ENCODE peak calls at places on chromosomes 1 and 21, in four cellular contexts. One of them, this sample, is unnamed.

GRCh38 chr1:216805233-216805632 is 82.0 kb upstream of the ESRRG start:
- DNase-seq in H1: no peak
- DNase-seq in SK-N-SH: no peak
- DNase-seq in K562: no peak
- DNase-seq in this sample: no peak

GRCh38 chr1:209103135-209103534 is 480.4 kb upstream of the CAMK1G start:
- DNase-seq in H1: no peak
- DNase-seq in SK-N-SH: no peak
- DNase-seq in K562: no peak
- DNase-seq in this sample: peak; percentile 55

GRCh38 chr1:46179138-46180081 is 3.1 kb upstream of the P3R3URF start:
- DNase-seq in H1: peak; percentile 44
- DNase-seq in SK-N-SH: peak; percentile 92
- DNase-seq in K562: peak; percentile 91
- DNase-seq in this sample: no peak

GRCh38 chr1:48294656-48295055 is 72.1 kb downstream of the SLC5A9 start:
- DNase-seq in H1: no peak
- DNase-seq in SK-N-SH: no peak
- DNase-seq in K562: no peak
- DNase-seq in this sample: no peak

GRCh38 chr1:234720709-234721436 is 110.9 kb upstream of the IRF2BP2 start:
- DNase-seq in H1: no peak
- DNase-seq in SK-N-SH: no peak
- DNase-seq in K562: no peak
- DNase-seq in this sample: no peak

GRCh38 chr1:47763456-47764171 is 233.6 kb downstream of the TRABD2B start:
- DNase-seq in H1: no peak
- DNase-seq in SK-N-SH: no peak
- DNase-seq in K562: no peak
- DNase-seq in this sample: no peak

GRCh38 chr1:223141021-223141420 is 2.0 kb downstream of the TLR5 start:
- DNase-seq in H1: no peak
- DNase-seq in SK-N-SH: no peak
- DNase-seq in K562: no peak
- DNase-seq in this sample: no peak

GRCh38 chr1:200888349-200888838 is 6.3 kb upstream of the INAVA start:
- DNase-seq in H1: no peak
- DNase-seq in SK-N-SH: no peak
- DNase-seq in K562: no peak
- DNase-seq in this sample: peak; percentile 85

GRCh38 chr1:1229770-1230169 is 2.0 kb downstream of the SDF4 start:
- DNase-seq in H1: no peak
- DNase-seq in SK-N-SH: no peak
- DNase-seq in K562: no peak
- DNase-seq in this sample: no peak

GRCh38 chr1:14055442-14056225 is 355.6 kb downstream of the PRDM2 start:
- DNase-seq in H1: no peak
- DNase-seq in SK-N-SH: no peak
- DNase-seq in K562: no peak
- DNase-seq in this sample: no peak

GRCh38 chr1:102742426-102742825 is 365.9 kb downstream of the COL11A1 start:
- DNase-seq in H1: no peak
- DNase-seq in SK-N-SH: no peak
- DNase-seq in K562: no peak
- DNase-seq in this sample: no peak

GRCh38 chr21:38326429-38326828 is 69.6 kb downstream of the KCNJ15 start:
- DNase-seq in H1: no peak
- DNase-seq in SK-N-SH: no peak
- DNase-seq in K562: no peak
- DNase-seq in this sample: no peak

GRCh38 chr1:17307946-17308345 is at the start of gene PADI4:
- DNase-seq in H1: no peak
- DNase-seq in SK-N-SH: no peak
- DNase-seq in K562: peak; percentile 78
- DNase-seq in this sample: no peak

GRCh38 chr1:247228133-247228532 is 27.7 kb upstream of the VN1R5 start:
- DNase-seq in H1: no peak
- DNase-seq in SK-N-SH: no peak
- DNase-seq in K562: no peak
- DNase-seq in this sample: no peak

DNA sequence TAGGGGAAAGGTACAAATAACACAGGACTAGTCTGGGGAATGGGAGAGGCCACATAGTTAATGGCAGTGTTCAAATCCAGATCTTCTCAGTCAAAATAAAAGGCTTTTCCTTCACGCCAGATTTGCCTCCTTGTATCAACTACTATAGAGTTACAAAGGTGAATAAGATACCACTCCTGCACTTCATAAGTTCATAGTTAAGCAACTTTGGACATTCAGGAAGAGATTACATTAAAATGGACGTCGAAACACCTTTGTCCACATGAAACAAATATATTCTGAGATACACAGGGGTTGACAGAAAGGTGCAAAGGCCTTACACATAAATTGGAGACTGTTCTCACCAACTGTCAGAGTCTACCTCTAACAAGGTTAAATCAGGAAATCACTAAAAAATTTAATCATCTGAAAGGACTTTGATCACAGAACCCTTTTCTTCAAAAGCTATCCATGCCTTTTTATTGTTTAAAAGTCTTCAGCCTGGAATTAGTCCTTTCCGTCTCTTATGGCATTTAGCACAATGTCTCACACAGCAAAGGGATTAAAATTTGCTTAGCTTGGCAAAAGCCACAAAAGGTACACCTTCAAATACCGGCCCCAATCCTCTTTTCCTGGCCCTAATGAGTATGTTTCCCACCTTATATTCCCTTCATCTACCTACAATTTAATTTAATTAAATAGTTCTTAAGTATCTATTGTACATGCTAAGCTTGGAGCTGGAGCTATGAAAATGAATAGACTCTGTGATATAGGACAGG is 8.1 kb downstream of the F5 start:
- DNase-seq in H1: no peak
- DNase-seq in SK-N-SH: no peak
- DNase-seq in K562: no peak
- DNase-seq in this sample: no peak
- TF ChIP-seq NRF1 in H1: no peak
- TF ChIP-seq NRF1 in SK-N-SH: no peak
- TF ChIP-seq NRF1 in K562: no peak
- TF ChIP-seq NRF1 in this sample: no peak

GRCh38 chr1:204409878-204410763 is 1.5 kb downstream of the PPP1R15B start:
- DNase-seq in H1: no peak
- DNase-seq in SK-N-SH: no peak
- DNase-seq in K562: no peak
- DNase-seq in this sample: no peak
- TF ChIP-seq NRF1 in H1: no peak
- TF ChIP-seq NRF1 in SK-N-SH: no peak
- TF ChIP-seq NRF1 in K562: no peak
- TF ChIP-seq NRF1 in this sample: no peak

GRCh38 chr1:185058886-185059285 is 13.5 kb downstream of the RNF2 start:
- DNase-seq in H1: no peak
- DNase-seq in SK-N-SH: no peak
- DNase-seq in K562: no peak
- DNase-seq in this sample: no peak
- TF ChIP-seq NRF1 in H1: no peak
- TF ChIP-seq NRF1 in SK-N-SH: no peak
- TF ChIP-seq NRF1 in K562: no peak
- TF ChIP-seq NRF1 in this sample: no peak

GRCh38 chr1:166086113-166086908 is 80.5 kb downstream of the FAM78B start:
- DNase-seq in H1: no peak
- DNase-seq in SK-N-SH: no peak
- DNase-seq in K562: no peak
- DNase-seq in this sample: peak; percentile 8

GRCh38 chr1:166089804-166090203 is 77.0 kb downstream of the FAM78B start:
- DNase-seq in H1: no peak
- DNase-seq in SK-N-SH: peak; percentile 13
- DNase-seq in K562: no peak
- DNase-seq in this sample: peak; percentile 19

GRCh38 chr1:166087734-166088571 is 78.8 kb downstream of the FAM78B start:
- DNase-seq in H1: no peak
- DNase-seq in SK-N-SH: no peak
- DNase-seq in K562: no peak
- DNase-seq in this sample: no peak

GRCh38 chr1:166088572-166088955 is 78.2 kb downstream of the FAM78B start:
- DNase-seq in H1: no peak
- DNase-seq in SK-N-SH: no peak
- DNase-seq in K562: no peak
- DNase-seq in this sample: no peak

GRCh38 chr1:166090244-166090643 is 76.6 kb downstream of the FAM78B start:
- DNase-seq in H1: no peak
- DNase-seq in SK-N-SH: no peak
- DNase-seq in K562: no peak
- DNase-seq in this sample: no peak
- TF ChIP-seq NRF1 in H1: no peak
- TF ChIP-seq NRF1 in SK-N-SH: no peak
- TF ChIP-seq NRF1 in K562: no peak
- TF ChIP-seq NRF1 in this sample: no peak

This sample was measured in GM12878.